ENCODE peak calls at places on chromosome 15, in four cellular contexts. O is lung, C is spleen, Q is upper lobe of right lung. V is an unnamed sample.

GRCh38 chr15:42072141-42072685 is 22.1 kb downstream of the PLA2G4D start:
- DNase-seq in Q (no peak), C (no peak), O (no peak), V (no peak)

GRCh38 chr15:79990997-79991334 is 20.0 kb upstream of the BCL2A1 start:
- DNase-seq in O (no peak), C (no peak), Q (no peak), V (no peak)

GRCh38 chr15:70466895-70467529 is 296.3 kb downstream of the UACA start:
- DNase-seq in O (peak), C (peak), Q (peak), V (peak)

GRCh38 chr15:77804210-77804609 is 171.5 kb upstream of the LINGO1 start:
- DNase-seq in O (no peak), C (no peak), Q (no peak), V (no peak)

GRCh38 chr15:74906193-74906449 is 530 bp downstream of the FAM219B start:
- DNase-seq in C (no peak), Q (no peak), O (peak), V (no peak)

GRCh38 chr15:71181454-71181853 is 66.2 kb downstream of the THSD4 start:
- DNase-seq in C (no peak), Q (no peak), O (no peak), V (no peak)

GRCh38 chr15:80517290-80517689 is 113.1 kb downstream of the ARNT2 start:
- DNase-seq in O (no peak), C (no peak), Q (no peak), V (no peak)

GRCh38 chr15:65306551-65306950 is 2.1 kb downstream of the RNU5B-1 start:
- DNase-seq in C (no peak), O (no peak), Q (no peak), V (no peak)

GRCh38 chr15:62109457-62109856 is 42.7 kb downstream of the C2CD4A start:
- DNase-seq in C (no peak), Q (no peak), O (no peak), V (no peak)

GRCh38 chr15:31483053-31483923 is 156.7 kb downstream of the KLF13 start:
- DNase-seq in O (no peak), C (peak), Q (peak), V (no peak)

GRCh38 chr15:77627581-77627980 is 5.1 kb downstream of the LINGO1 start:
- DNase-seq in Q (no peak), O (no peak), C (no peak), V (no peak)

GRCh38 chr15:57345584-57345983 is 30.7 kb upstream of the CGNL1 start:
- DNase-seq in O (no peak), Q (no peak), C (no peak), V (no peak)

GRCh38 chr15:63491116-63491817 is 13.1 kb upstream of the USP3 start:
- DNase-seq in C (peak), O (no peak), Q (no peak), V (no peak)

GRCh38 chr15:66820474-66821258 is 118.6 kb downstream of the SMAD6 start:
- DNase-seq in C (no peak), Q (peak), O (no peak), V (no peak)

GRCh38 chr15:36053746-36054145 is 507.8 kb upstream of the DPH6 start:
- DNase-seq in C (no peak), Q (no peak), O (no peak), V (no peak)

DNA sequence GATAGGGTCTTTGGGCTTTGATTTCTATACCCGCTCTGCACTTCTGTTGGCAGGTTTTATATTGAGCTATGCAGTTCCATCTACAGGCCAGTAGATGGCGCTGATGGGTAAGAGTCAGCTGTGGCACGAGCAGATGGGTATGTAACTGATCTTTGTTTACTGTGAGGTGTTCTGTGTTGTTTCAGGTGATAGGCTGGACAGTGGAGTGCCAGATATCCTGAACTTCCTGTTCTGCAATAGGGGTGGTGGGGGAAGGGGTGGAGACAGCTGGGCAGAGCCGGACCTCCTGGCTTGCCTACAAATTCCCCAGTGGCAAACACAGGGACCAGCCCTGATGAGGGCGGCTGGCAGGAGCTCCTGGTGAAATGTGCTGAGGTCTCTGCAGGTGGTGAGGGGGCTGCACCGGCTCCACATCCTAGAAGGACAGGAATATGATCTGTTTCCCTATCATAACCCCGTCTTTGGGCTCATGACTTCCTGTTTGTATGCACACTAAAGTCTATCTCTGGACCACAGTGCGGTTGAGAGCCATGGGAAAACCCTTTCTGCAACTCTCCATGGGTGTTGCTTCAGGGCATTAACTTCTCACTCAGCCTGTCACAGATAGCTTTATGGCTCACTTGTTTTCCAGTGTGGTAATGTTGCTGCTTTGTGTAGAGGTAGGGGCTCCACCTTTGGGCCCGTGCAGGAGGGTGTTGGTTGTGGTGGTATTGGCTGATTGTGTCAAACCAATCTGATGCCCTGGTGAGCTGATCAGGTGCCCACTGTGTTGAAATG is 13.4 kb upstream of the FAM98B start:
- DNase-seq in O (no peak), Q (no peak), C (peak), V (peak)
- TF ChIP-seq CTCF in O (peak), Q (peak), C (peak), V (peak)

DNA sequence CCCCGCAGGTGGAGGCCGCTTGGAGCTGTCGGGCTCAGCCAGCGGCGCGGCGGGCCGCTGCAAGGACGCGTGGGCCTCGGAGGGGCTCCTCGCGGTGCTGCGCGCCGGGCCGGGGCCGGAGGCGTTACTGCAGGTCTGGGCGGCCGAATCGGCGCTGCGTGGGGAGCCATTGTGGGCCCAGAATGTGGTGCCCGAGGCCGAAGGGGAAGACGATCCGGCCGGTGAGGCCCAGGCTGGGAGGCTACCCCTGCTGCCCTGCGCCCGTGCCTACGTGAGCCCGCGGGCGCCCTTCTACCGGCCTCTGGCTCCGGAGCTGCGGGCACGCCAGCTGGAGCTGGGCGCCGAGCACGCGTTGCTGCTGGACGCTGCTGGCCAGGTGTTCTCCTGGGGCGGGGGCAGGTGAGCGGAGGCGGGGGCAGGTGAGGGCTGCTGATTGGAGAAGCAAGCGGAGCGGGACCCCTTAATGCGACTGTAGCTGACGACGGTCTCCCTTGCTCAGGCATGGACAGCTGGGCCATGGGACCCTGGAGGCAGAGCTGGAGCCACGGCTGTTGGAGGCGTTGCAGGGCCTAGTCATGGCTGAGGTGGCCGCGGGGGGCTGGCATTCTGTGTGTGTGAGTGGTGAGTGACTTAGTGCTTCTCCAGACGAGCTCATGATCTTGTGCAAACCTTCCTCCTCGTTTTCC is 2.6 kb downstream of the RCCD1 start:
- DNase-seq in O (no peak), Q (no peak), C (peak), V (no peak)
- H3K4me3 ChIP-seq in O (peak), Q (peak), C (peak), V (peak)

GRCh38 chr15:98308117-98308516 is 340.2 kb upstream of the IGF1R start:
- DNase-seq in O (no peak), Q (no peak), C (no peak), V (no peak)
- TF ChIP-seq CTCF in O (no peak), Q (no peak), C (no peak), V (peak)

GRCh38 chr15:60751985-60752952 is 273.3 kb upstream of the ICE2 start:
- DNase-seq in C (no peak), Q (no peak), O (no peak), V (no peak)
- H3K4me3 ChIP-seq in C (no peak), Q (no peak), O (no peak), V (no peak)

DNA sequence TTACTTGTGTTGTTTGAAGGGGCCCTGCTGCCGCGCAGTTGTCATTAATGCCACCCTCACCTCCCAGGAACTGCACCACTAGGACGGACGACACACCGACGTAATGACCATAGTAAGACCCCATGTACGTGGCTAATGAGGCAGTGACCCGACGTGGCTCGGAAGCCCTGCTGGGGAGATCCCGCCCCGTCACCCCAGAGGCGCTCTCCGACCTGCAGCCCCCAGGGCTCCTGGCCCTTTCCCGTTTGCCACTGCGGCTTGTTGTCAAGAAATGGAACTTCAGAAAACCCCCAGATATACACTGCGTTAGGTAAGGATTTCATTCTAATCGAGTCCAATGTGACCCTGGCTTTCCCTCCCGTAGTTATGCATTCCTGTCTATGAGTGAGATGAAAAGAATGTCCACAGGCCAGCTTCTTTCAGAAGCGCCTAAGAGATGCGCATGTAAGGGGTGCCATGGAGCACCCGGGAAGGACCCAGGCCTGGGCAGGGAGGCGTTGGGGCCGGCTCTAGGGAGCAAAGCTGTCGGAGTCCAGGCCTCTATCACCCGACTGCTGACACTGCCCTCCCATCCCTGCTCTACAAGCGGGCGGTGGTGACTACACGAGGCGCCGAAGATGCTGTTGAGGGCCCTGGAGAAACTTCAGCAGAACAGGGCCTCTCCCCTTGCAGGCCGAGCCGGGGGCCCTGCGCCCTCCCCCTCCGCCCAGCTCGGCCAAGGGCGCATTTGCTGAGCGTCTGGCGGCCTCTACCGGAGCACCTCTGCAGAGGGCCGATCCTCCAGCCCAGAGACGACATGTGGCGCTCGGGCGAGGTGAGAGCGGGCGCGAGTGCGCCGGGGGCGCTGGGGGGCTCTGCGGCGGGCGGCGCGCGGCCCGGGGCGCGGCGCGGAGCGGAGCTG is at the start of gene GABRA5:
- DNase-seq in C (no peak), O (no peak), Q (no peak), V (no peak)
- TF ChIP-seq CTCF in C (no peak), O (no peak), Q (no peak), V (peak)

DNA sequence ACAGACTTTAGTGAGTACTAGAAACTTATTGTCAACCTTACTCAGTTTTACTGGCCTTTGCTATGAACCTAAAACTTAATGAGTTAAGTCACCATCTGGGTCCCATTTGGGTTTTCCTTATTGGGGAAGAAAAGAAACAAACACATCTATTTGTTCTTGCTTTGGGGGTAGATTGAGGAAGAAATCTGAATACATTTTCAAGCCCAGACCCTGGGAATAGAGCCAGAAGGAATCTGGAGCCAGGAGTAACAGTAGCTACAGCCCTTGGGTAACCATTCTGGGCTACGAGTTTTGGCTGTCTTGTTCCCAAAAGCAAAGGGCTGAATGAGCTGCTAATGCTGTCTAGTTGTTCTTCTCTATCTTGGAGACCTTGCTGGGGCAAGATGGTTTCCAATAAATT is 16.5 kb downstream of the SLC12A1 start:
- DNase-seq in O (no peak), Q (no peak), C (no peak), V (no peak)
- H3K4me3 ChIP-seq in O (no peak), Q (no peak), C (no peak), V (no peak)

GRCh38 chr15:48858401-48858800 is 19.5 kb upstream of the EID1 start:
- DNase-seq in C (no peak), O (no peak), Q (no peak), V (no peak)

GRCh38 chr15:48859426-48859825 is 18.5 kb upstream of the EID1 start:
- DNase-seq in C (no peak), Q (no peak), O (no peak), V (no peak)

GRCh38 chr15:48851956-48852355 is 26.0 kb upstream of the EID1 start:
- DNase-seq in C (no peak), Q (no peak), O (no peak), V (no peak)

GRCh38 chr15:48856947-48857346 is 21.0 kb upstream of the EID1 start:
- DNase-seq in C (no peak), O (no peak), Q (no peak), V (no peak)

GRCh38 chr15:48855501-48856440 is 22.2 kb upstream of the EID1 start:
- DNase-seq in O (no peak), C (no peak), Q (no peak), V (no peak)
- TF ChIP-seq CTCF in O (peak), C (no peak), Q (peak), V (peak)

DNA sequence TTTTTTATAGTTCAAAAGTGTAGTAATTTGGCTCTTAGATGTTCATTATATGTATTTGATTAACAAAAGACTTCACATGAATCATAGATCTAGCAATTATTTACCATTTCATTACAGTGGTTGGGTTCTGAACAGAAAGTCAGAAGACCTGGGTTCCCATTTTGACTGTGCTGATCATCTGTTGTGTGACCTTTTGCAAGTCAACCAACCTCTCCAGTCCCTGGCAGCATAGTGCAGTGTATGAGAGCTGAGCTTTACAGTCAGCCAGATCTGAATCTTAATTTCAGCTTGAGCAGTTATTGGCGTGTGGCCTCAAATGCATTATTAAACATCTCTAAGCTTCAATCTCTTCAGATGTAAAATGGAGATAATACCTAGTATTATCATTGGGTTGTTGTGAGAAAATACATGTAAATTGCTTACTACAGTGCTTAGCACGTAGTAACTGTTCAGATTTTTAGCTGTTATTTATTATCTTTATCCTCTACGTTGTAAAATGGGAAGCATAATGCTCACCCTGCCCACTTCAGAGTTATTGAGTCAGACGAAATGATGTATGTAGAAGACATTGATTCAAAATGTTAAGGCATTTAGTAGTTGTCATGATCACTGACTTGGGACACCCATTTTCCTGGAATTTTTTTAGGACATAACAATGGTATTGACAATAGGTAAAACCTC is 104.0 kb downstream of the KLHL25 start:
- DNase-seq in C (no peak), O (no peak), Q (no peak), V (no peak)
- H3K4me3 ChIP-seq in C (peak), O (no peak), Q (peak), V (no peak)

GRCh38 chr15:89230277-89230676 is 8.9 kb upstream of the RLBP1 start:
- DNase-seq in O (no peak), C (no peak), Q (no peak), V (no peak)
- TF ChIP-seq CTCF in O (no peak), C (no peak), Q (no peak), V (peak)

GRCh38 chr15:96047255-96047931 is 283.1 kb upstream of the NR2F2 start:
- DNase-seq in Q (no peak), O (no peak), C (no peak), V (peak)
- H3K4me3 ChIP-seq in Q (no peak), O (no peak), C (no peak), V (peak)

V was measured in HFF-Myc.